ENCODE peak calls at places on chromosome 5, in five cellular contexts. T, Q, I, A and G are unnamed samples.

GRCh38 chr5:5103249-5103648 is 36.9 kb upstream of the ADAMTS16 start:
- DNase-seq in I (no peak), A (no peak), Q (no peak), T (no peak), G (no peak)

GRCh38 chr5:81232449-81233079 is 558 bp upstream of the CKMT2 start:
- DNase-seq in A (peak), T (no peak), Q (no peak), I (no peak), G (no peak)

GRCh38 chr5:122121782-122122465 is 7.4 kb upstream of the ZNF474 start:
- DNase-seq in Q (no peak), A (no peak), T (peak), I (no peak), G (no peak)

GRCh38 chr5:1797109-1797800 is 2.4 kb downstream of the MRPL36 start:
- DNase-seq in A (no peak), T (no peak), I (no peak), Q (no peak), G (no peak)

GRCh38 chr5:16013334-16014065 is 166.1 kb downstream of the MARCHF11 start:
- DNase-seq in T (no peak), I (no peak), A (no peak), Q (no peak), G (no peak)

GRCh38 chr5:148791334-148791667 is 35.1 kb upstream of the ADRB2 start:
- DNase-seq in T (no peak), I (no peak), A (no peak), Q (peak), G (no peak)

GRCh38 chr5:56159521-56159947 is 73.6 kb downstream of the ANKRD55 start:
- DNase-seq in T (no peak), Q (no peak), A (no peak), I (no peak), G (no peak)

GRCh38 chr5:9658726-9659125 is 28.6 kb upstream of the TAS2R1 start:
- DNase-seq in Q (no peak), A (no peak), I (no peak), T (no peak), G (no peak)

GRCh38 chr5:75510836-75511434 is 494 bp downstream of the CERT1 start:
- DNase-seq in I (no peak), T (peak), Q (no peak), A (peak), G (peak)

GRCh38 chr5:158979749-158980521 is 119.8 kb downstream of the EBF1 start:
- DNase-seq in Q (no peak), T (no peak), I (no peak), A (no peak), G (peak)

GRCh38 chr5:155616779-155617392 is 603.3 kb downstream of the KIF4B start:
- DNase-seq in I (no peak), T (peak), Q (no peak), A (peak), G (peak)

DNA sequence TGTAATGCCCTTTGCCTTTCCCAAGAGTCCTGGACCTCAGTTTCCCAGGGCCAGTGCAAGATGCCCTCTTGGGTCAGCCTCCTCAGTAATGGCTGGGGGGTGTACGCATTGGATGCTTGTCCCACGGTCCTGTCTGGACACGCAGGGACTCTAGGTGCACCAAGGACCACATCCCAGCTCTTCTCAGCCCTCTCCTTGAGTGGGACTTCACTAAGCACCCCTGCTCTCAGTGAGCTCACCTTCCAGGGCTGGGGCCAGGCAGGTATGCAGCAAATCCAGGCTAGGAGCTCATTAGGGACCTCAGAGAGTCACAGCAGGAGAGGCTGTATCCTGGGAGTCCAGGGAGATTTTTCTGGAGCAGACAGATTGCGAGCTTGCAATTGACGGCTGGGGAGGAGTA is 59.8 kb downstream of the MACROH2A1 start:
- DNase-seq in I (no peak), T (no peak), Q (no peak), A (no peak), G (no peak)
- TF ChIP-seq JUND in I (no peak), T (no peak), Q (no peak), A (no peak), G (no peak)

DNA sequence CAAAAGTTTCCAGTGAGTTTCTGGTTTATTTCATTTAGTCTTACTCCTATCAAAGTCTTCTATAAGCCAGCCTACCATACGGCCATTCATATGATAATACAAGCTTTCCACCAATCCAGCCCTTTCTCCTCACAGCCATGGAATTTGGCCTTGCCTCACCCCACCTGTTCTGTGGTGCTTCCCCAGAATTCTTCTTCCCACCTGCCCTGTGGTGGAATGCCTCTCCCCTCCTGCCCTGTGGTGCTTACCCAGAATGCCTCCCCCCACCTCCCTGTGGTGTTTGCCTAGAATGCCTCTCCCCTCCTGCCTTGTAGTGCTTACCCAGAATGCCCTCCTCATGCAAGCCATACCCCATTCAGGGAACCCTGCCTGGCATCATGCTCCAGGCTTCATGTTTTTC is 90.3 kb upstream of the APC start:
- DNase-seq in I (no peak), Q (no peak), A (no peak), T (no peak), G (no peak)
- TF ChIP-seq JUND in I (no peak), Q (no peak), A (no peak), T (no peak), G (no peak)

DNA sequence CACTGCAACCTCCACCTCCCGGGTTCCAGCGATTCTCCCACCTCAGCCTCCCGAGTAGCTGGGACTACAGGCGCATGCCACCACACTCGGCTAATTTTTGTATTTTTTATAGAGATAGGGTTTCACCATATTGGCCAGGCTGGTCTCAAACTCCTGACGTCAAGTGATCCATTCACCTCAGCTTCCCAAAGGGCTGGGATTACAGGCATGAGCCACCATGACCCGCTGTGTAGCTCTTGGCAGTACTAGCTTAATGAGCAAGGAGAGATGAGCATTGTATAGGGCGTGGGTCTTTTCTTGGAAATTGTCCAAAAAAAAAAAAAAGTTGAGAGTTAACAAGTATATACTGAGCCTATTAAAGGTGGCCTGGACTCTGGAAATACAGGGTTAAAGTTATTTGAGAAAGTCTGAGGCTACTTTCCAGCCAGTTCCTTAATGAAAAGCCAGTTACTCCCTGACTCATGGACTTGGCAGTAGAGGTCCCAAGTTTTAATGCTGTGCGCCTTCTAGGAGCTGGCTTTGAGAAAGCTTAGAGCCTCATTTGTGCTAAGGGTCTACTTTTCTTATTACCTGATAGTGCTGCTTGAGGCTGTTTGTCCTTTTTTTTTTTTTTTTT is 4.2 kb upstream of the FGF18 start:
- DNase-seq in T (no peak), I (no peak), A (no peak), Q (no peak), G (no peak)
- TF ChIP-seq JUND in T (no peak), I (no peak), A (no peak), Q (no peak), G (no peak)

DNA sequence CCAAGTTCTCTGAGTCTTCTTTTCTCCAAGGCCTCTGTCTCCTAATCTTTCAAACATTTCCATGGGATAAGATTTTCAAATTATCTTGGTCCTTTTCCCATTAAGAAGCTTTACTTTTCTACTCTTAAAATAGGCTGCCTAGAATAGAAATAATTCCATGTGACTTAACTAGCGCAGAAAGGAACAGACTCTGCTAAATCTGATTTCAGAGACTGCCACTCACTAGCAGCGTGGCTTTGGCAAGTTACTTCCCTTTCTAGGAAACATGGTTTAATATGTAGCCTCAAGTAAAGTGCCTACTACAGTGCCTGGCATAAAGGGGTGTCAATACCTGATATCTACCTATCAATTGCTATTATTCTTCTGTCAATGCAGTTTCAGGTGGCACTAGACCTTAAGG is 159.4 kb downstream of the SNX18 start:
- DNase-seq in A (no peak), I (no peak), Q (no peak), T (no peak), G (no peak)
- TF ChIP-seq JUND in A (no peak), I (no peak), Q (no peak), T (no peak), G (no peak)

GRCh38 chr5:168125445-168126199 is 165.8 kb upstream of the WWC1 start:
- DNase-seq in I (no peak), A (no peak), Q (no peak), T (no peak), G (no peak)
- TF ChIP-seq JUND in I (no peak), A (no peak), Q (no peak), T (no peak), G (no peak)

DNA sequence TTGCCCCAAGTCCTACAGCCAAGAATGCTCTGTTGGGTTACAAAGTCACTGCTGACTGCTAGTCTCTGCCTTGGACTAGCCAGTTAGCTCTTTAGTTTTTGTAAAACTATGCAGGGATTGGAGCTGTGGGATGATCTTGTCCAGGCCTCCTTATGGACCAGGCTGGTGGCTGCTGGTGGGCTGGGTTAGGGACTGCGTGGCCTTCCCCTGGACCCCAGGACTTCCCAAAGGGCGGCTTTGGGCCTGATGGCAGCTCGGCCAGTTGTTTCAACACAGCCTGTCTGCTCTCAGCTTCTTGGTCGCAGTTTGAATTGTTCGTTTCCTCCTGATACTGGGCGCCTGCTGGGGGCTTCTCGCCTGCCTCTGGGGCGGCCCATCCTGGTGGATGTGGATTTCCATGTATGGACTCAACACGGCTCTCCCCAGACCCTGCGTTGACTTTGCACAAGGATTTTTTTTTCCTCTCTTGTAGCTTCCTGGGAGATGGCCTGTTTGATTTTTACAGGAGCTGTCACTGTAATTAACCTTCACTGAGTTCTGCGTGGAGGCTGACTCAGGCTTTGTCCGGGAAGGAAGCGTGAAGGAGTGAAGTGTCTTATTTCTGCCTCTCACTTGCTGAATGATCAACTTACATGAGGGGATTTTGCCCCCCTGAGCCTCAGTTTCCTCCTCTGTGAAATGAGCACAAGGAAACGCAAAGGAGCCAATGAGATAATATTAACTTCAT is 91.9 kb upstream of the NEURL1B start:
- DNase-seq in A (no peak), Q (no peak), I (no peak), T (no peak), G (no peak)
- TF ChIP-seq JUND in A (no peak), Q (no peak), I (no peak), T (no peak), G (no peak)

GRCh38 chr5:65811895-65812294 is 89.9 kb downstream of the NLN start:
- DNase-seq in Q (no peak), T (no peak), I (peak), A (no peak), G (no peak)
- TF ChIP-seq JUND in Q (no peak), T (no peak), I (no peak), A (no peak), G (no peak)

DNA sequence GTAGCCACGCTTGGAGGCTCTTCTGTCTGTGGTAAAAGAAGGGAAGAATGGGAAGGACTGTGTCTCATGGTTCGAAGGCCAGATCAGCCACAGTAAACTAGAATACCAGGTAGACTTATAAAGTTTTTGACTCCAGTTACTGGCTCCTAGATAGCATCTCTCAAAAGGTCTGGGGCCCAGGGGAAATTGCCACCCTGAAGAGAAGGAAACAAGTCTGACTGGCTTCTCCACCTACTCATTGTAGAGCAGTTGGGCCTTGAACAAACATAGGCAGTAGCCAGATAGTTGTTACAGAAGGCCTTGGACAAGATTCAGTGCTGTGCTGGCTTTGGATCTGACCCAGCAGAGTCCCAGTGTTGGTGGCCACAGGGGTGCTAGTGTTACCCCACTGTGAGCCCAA is 890.4 kb downstream of the EFNA5 start:
- DNase-seq in A (no peak), I (no peak), Q (no peak), T (no peak), G (peak)
- TF ChIP-seq JUND in A (no peak), I (no peak), Q (no peak), T (no peak), G (peak)

GRCh38 chr5:163645421-163646416 is 140.3 kb downstream of the MAT2B start:
- DNase-seq in A (no peak), I (no peak), T (no peak), Q (no peak), G (no peak)

GRCh38 chr5:163653526-163653925 is 148.1 kb downstream of the MAT2B start:
- DNase-seq in T (no peak), I (no peak), A (no peak), Q (no peak), G (no peak)

GRCh38 chr5:163649522-163649921 is 144.1 kb downstream of the MAT2B start:
- DNase-seq in I (peak), T (no peak), A (peak), Q (no peak), G (no peak)
- TF ChIP-seq JUND in I (peak), T (no peak), A (no peak), Q (no peak), G (no peak)

GRCh38 chr5:71907589-71908145 is 188.6 kb downstream of the CARTPT start:
- DNase-seq in Q (no peak), T (no peak), A (no peak), I (no peak), G (no peak)
- TF ChIP-seq JUND in Q (no peak), T (no peak), A (no peak), I (no peak), G (no peak)